ENCODE peak calls at places on chromosomes 16 and 17, in six cellular contexts. Y is prostate gland, H is heart left ventricle, U is lower leg skin, G is upper lobe of left lung, Q is A549. L is an unnamed sample.

GRCh38 chr17:975321-975982 is 4.1 kb downstream of the NXN start:
- DNase-seq in Q (no peak), H (no peak), Y (no peak), U (no peak), G (no peak), L (no peak)

GRCh38 chr17:78797213-78797612 is 15.1 kb upstream of the CYTH1 start:
- DNase-seq in Y (no peak), Q (no peak), G (no peak), H (no peak), U (no peak), L (no peak)

GRCh38 chr16:53220585-53220984 is 165.8 kb downstream of the CHD9 start:
- DNase-seq in Y (no peak), H (no peak), Q (peak), U (no peak), G (no peak), L (peak)

GRCh38 chr16:86107190-86107589 is 208.2 kb downstream of the IRF8 start:
- DNase-seq in Y (no peak), U (no peak), Q (no peak), H (no peak), G (no peak), L (peak)

GRCh38 chr16:67547423-67548264 is 14.7 kb upstream of the CTCF start:
- DNase-seq in H (peak), G (no peak), Q (no peak), Y (no peak), U (no peak), L (no peak)

GRCh38 chr16:9225527-9226316 is 134.3 kb downstream of the HAPSTR1 start:
- DNase-seq in Q (peak), H (no peak), U (no peak), G (no peak), Y (no peak), L (peak)

GRCh38 chr16:85395207-85395912 is 217.8 kb upstream of the GSE1 start:
- DNase-seq in Q (peak), H (peak), U (no peak), G (peak), Y (peak), L (no peak)

GRCh38 chr17:83078378-83079339 is 750 bp upstream of the METRNL start:
- DNase-seq in H (no peak), U (no peak), Y (no peak), Q (no peak), G (peak), L (no peak)

GRCh38 chr17:17741346-17742023 is 60.2 kb downstream of the RAI1 start:
- DNase-seq in Q (no peak), Y (peak), H (no peak), U (no peak), G (peak), L (no peak)

GRCh38 chr16:8861563-8862308 is 7.1 kb downstream of the CARHSP1 start:
- DNase-seq in U (no peak), Y (no peak), Q (no peak), G (no peak), H (peak), L (no peak)

GRCh38 chr17:28811594-28812135 is 30.9 kb downstream of the FAM222B start:
- DNase-seq in U (no peak), G (no peak), Y (peak), H (no peak), Q (peak), L (no peak)

GRCh38 chr17:35609831-35610230 is 22.7 kb downstream of the AP2B1 start:
- DNase-seq in H (no peak), Y (no peak), U (no peak), G (no peak), Q (no peak), L (no peak)

GRCh38 chr16:5367960-5368359 is 270.4 kb upstream of the EEF2KMT start:
- DNase-seq in G (no peak), Y (no peak), Q (no peak), U (no peak), H (no peak), L (no peak)

GRCh38 chr17:16444258-16444886 is 29.0 kb downstream of the TRPV2 start:
- DNase-seq in H (no peak), U (no peak), Y (no peak), G (no peak), Q (peak), L (no peak)

GRCh38 chr16:56334761-56335160 is 90.6 kb downstream of the AMFR start:
- DNase-seq in U (peak), H (no peak), Y (no peak), Q (no peak), G (no peak), L (no peak)

GRCh38 chr17:37702605-37703004 is 42.3 kb downstream of the HNF1B start:
- DNase-seq in U (no peak), Q (peak), H (no peak), G (no peak), Y (no peak), L (peak)

GRCh38 chr16:24035127-24035842 is 199.5 kb downstream of the PRKCB start:
- DNase-seq in H (no peak), Q (no peak), U (no peak), Y (no peak), G (peak), L (peak)

GRCh38 chr16:660459-661183 is 7.3 kb upstream of the RHOT2 start:
- DNase-seq in G (peak), H (peak), Q (peak), Y (peak), U (peak), L (peak)

GRCh38 chr17:32627233-32628008 is 140.6 kb downstream of the CDK5R1 start:
- DNase-seq in H (no peak), U (no peak), Q (no peak), Y (no peak), G (no peak), L (no peak)

GRCh38 chr16:69562818-69563217 is 2.9 kb upstream of the NFAT5 start:
- DNase-seq in Q (no peak), U (no peak), H (no peak), G (no peak), Y (no peak), L (no peak)

GRCh38 chr17:43745541-43745940 is 13.1 kb downstream of the SOST start:
- DNase-seq in H (no peak), Y (no peak), Q (no peak), U (no peak), G (no peak), L (no peak)

GRCh38 chr17:7045492-7046126 is 1.7 kb upstream of the SLC16A11 start:
- DNase-seq in Y (peak), G (no peak), H (no peak), Q (peak), U (no peak), L (peak)

GRCh38 chr17:83083368-83084201 is 4.2 kb downstream of the METRNL start:
- DNase-seq in H (peak), Y (no peak), Q (peak), U (peak), G (peak), L (no peak)

GRCh38 chr17:43316522-43317142 is 82.2 kb upstream of the ARL4D start:
- DNase-seq in H (no peak), U (no peak), Y (no peak), Q (no peak), G (no peak), L (no peak)

GRCh38 chr16:15650019-15650697 is at the start of gene NDE1:
- DNase-seq in G (peak), Y (peak), H (peak), Q (peak), U (peak), L (peak)
- TF ChIP-seq POLR2A in G (peak), Y (peak), H (no peak), Q (peak), U (no peak), L (peak)

GRCh38 chr16:2937170-2937569 is 25.4 kb downstream of the FLYWCH1 start:
- DNase-seq in Y (no peak), Q (no peak), U (no peak), G (no peak), H (no peak), L (no peak)

GRCh38 chr16:2934450-2934849 is 22.7 kb downstream of the FLYWCH1 start:
- DNase-seq in U (no peak), Y (no peak), G (no peak), H (no peak), Q (no peak), L (no peak)

GRCh38 chr16:2936436-2937011 is 24.8 kb downstream of the FLYWCH1 start:
- DNase-seq in Y (no peak), H (no peak), Q (no peak), U (no peak), G (peak), L (no peak)

GRCh38 chr16:2933701-2934100 is 22.0 kb downstream of the FLYWCH1 start:
- DNase-seq in Y (no peak), H (no peak), Q (no peak), G (peak), U (no peak), L (no peak)

GRCh38 chr16:2935418-2935817 is 23.7 kb downstream of the FLYWCH1 start:
- DNase-seq in G (peak), U (no peak), Y (no peak), Q (no peak), H (no peak), L (no peak)
- TF ChIP-seq POLR2A in G (no peak), U (no peak), Y (no peak), Q (no peak), H (no peak), L (no peak)

GRCh38 chr16:73053379-73054130 is 5.6 kb upstream of the ZFHX3 start:
- DNase-seq in U (no peak), G (peak), Q (peak), H (no peak), Y (no peak), L (no peak)
- TF ChIP-seq POLR2A in U (no peak), G (no peak), Q (no peak), H (no peak), Y (no peak), L (no peak)

DNA sequence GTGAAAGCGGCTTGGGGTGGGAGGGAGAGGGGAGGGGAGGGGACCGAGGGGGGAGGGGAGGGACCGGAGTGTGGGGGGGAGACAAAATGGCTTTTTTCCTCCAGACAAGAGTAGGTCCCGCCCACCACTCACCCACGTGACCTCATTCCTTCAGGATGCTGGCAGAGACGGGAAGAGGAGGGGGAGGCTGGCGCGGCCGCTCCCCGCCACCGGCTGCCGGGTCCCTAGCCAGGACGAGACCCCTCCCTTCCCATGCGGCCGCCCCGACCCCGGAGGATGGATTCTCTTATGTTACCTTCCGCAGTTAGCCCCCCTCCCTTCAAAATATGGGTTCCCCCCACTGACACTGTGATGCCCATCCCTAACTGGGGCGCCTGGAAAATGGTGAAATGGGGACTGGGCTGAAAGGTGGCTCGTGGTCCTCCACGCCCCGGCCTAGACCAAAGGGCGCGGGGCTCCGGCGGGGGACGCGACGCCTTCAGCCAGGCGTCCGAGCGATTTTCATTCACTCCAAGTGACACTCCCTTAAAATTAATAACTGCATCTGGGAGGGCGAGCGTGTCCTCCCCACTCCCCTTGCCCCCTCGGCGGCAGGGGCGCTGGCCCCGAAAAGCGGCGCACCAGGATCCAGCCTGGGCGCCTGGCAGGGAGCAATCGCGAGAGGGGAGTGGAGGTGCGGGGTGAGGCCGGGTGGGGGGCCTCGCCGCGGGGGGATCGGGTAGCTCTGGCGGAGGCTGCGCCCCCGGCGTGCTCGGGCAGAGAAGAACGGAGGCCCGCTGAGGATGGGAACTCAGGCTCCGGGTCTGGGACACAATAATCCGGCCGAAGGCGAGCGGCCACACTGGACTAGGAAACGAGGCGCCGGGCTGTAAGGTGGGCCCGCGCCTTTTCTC is at the start of gene PCGF2:
- DNase-seq in Y (peak), Q (peak), H (peak), U (peak), G (peak), L (no peak)
- TF ChIP-seq POLR2A in Y (peak), Q (peak), H (no peak), U (no peak), G (no peak), L (no peak)

GRCh38 chr17:48055531-48056245 is 7.5 kb downstream of the NFE2L1 start:
- DNase-seq in Q (peak), Y (no peak), G (no peak), H (no peak), U (no peak), L (peak)
- TF ChIP-seq POLR2A in Q (no peak), Y (no peak), G (no peak), H (no peak), U (no peak), L (no peak)

GRCh38 chr17:45040459-45040858 is 11.0 kb downstream of the DCAKD start:
- DNase-seq in G (no peak), Y (no peak), Q (no peak), U (no peak), H (no peak), L (no peak)
- TF ChIP-seq POLR2A in G (no peak), Y (no peak), Q (no peak), U (no peak), H (no peak), L (no peak)

GRCh38 chr17:8147141-8147804 is 4.9 kb downstream of the PER1 start:
- DNase-seq in G (peak), Q (no peak), U (no peak), H (no peak), Y (no peak), L (no peak)
- TF ChIP-seq POLR2A in G (no peak), Q (no peak), U (no peak), H (no peak), Y (no peak), L (no peak)

GRCh38 chr16:2205104-2205966 is at the start of gene MLST8:
- DNase-seq in Q (peak), U (peak), G (peak), Y (peak), H (peak), L (peak)
- TF ChIP-seq POLR2A in Q (peak), U (no peak), G (peak), Y (peak), H (peak), L (peak)

GRCh38 chr17:21283482-21284318 is 811 bp upstream of the MAP2K3 start:
- DNase-seq in Q (no peak), U (peak), G (peak), H (no peak), Y (no peak), L (peak)
- TF ChIP-seq POLR2A in Q (no peak), U (no peak), G (no peak), H (no peak), Y (no peak), L (no peak)

GRCh38 chr16:64202571-64202970 is 919.3 kb downstream of the CDH11 start:
- DNase-seq in Y (no peak), Q (no peak), H (no peak), U (no peak), G (no peak), L (no peak)
- TF ChIP-seq POLR2A in Y (no peak), Q (no peak), H (no peak), U (no peak), G (no peak), L (no peak)